ENCODE peak calls at places on chromosomes 3 and 15, in eight cellular contexts. J is heart left ventricle, X is A549, L is vagina, G is ovary, H is spleen, K is esophagus muscularis mucosa, C is uterus. F is an unnamed sample.

GRCh38 chr3:61277411-61277810 is 26.2 kb upstream of the FHIT start:
- DNase-seq in J (no peak), X (no peak), L (no peak), G (no peak), H (no peak), K (no peak), C (no peak), F (no peak)

GRCh38 chr3:171245796-171246453 is 214.3 kb downstream of the TNIK start:
- DNase-seq in J (no peak), X (no peak), L (no peak), G (no peak), H (no peak), K (no peak), C (no peak), F (no peak)

GRCh38 chr3:96449803-96450202 is 364.6 kb upstream of the EPHA6 start:
- DNase-seq in J (no peak), X (no peak), L (no peak), G (no peak), H (no peak), K (no peak), C (no peak), F (no peak)

GRCh38 chr3:97820780-97821179 is 1.0 kb upstream of the CRYBG3 start:
- DNase-seq in J (no peak), X (no peak), L (no peak), G (no peak), H (no peak), K (no peak), C (no peak), F (no peak)

GRCh38 chr3:9223683-9224082 is 25.8 kb downstream of the SRGAP3 start:
- DNase-seq in J (no peak), X (no peak), L (no peak), G (no peak), H (no peak), K (no peak), C (no peak), F (no peak)

GRCh38 chr3:160346511-160346910 is 52.5 kb downstream of the IFT80 start:
- DNase-seq in J (no peak), X (no peak), L (no peak), G (no peak), H (no peak), K (no peak), C (no peak), F (no peak)

GRCh38 chr15:84835661-84836384 is 18.7 kb downstream of the ALPK3 start:
- DNase-seq in J (no peak), X (no peak), L (no peak), G (no peak), H (no peak), K (no peak), C (no peak), F (no peak)

GRCh38 chr3:38739396-38739689 is 76.7 kb downstream of the SCN10A start:
- DNase-seq in J (no peak), X (no peak), L (no peak), G (no peak), H (no peak), K (no peak), C (no peak), F (no peak)

GRCh38 chr3:48985977-48986376 is 4.1 kb upstream of the P4HTM start:
- DNase-seq in J (no peak), X (no peak), L (no peak), G (no peak), H (no peak), K (no peak), C (no peak), F (no peak)

GRCh38 chr3:60760145-60760544 is 491.1 kb downstream of the FHIT start:
- DNase-seq in J (no peak), X (no peak), L (no peak), G (no peak), H (no peak), K (no peak), C (no peak), F (no peak)

GRCh38 chr3:169041677-169042171 is 621.8 kb downstream of the MECOM start:
- DNase-seq in J (no peak), X (peak), L (no peak), G (no peak), H (no peak), K (no peak), C (no peak), F (no peak)

GRCh38 chr15:40844543-40844981 is 714 bp downstream of the SPINT1 start:
- DNase-seq in J (peak), X (no peak), L (no peak), G (no peak), H (peak), K (no peak), C (no peak), F (no peak)

DNA sequence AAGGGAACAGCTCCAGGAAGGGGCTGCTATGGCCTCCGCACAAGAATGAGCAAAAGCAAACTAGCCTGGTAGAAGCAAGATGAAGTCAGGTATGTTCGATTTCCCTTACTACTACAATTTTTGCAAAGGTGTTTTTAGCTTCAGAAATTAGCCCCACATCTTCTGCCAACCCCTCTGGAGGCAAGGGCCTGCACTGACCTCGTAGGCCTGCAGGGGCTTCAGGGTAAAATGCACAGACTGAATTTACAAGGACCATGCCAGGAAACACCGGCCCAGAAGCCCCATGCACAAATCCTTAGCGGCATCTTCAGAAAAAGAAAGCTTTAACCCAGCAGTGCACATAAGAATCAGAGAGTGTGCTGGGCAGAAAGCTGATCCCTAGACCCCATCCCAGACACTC is 53.0 kb downstream of the SLC6A1 start:
- DNase-seq in J (no peak), X (no peak), L (no peak), G (no peak), H (no peak), K (no peak), C (no peak), F (no peak)
- TF ChIP-seq CTCF in J (no peak), X (no peak), L (no peak), G (no peak), H (no peak), K (no peak), C (no peak), F (no peak)

GRCh38 chr15:22869856-22870255 is 31.4 kb downstream of the NIPA2 start:
- DNase-seq in J (no peak), X (no peak), L (no peak), G (no peak), H (no peak), K (no peak), C (no peak), F (no peak)

GRCh38 chr15:22873204-22873701 is 34.8 kb downstream of the NIPA2 start:
- DNase-seq in J (no peak), X (no peak), L (no peak), G (no peak), H (peak), K (no peak), C (no peak), F (no peak)

GRCh38 chr15:22873841-22874240 is 35.4 kb downstream of the NIPA2 start:
- DNase-seq in J (no peak), X (no peak), L (no peak), G (no peak), H (peak), K (no peak), C (no peak), F (no peak)

GRCh38 chr15:22870865-22871264 is 32.4 kb downstream of the NIPA2 start:
- DNase-seq in J (no peak), X (no peak), L (no peak), G (no peak), H (peak), K (no peak), C (no peak), F (no peak)

DNA sequence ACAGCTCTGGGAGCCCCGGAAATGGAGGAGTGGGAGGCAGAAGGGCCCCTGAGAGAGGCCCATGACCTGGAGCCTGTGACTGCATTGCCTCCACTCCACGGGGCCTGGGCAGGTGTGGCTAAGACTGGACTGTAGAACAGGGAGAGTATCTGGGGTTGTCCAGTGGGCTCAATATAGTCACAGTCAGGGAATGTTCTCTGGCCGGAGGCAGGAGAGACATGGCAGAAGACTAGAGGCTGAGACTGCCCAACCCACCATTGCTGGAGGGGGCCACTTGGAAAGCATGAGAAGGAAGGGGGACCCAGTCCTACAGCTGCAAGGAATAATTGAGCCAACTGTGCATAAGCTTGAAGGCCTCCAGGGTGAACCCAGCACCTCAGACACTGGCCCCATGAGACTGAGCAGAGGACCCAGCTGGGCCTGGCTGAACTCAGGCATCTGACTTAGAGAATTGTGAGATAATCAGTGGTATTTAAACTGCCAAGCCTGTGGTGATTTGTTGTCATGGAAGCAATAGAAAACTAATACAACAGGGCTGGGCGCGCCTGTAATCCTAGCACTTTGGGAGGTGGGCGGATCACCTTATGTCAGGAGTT is 33.1 kb downstream of the NIPA2 start:
- DNase-seq in J (no peak), X (no peak), L (no peak), G (no peak), H (peak), K (no peak), C (no peak), F (no peak)
- TF ChIP-seq POLR2A in J (no peak), X (no peak), L (no peak), G (no peak), H (no peak), K (no peak), C (no peak), F (no peak)

DNA sequence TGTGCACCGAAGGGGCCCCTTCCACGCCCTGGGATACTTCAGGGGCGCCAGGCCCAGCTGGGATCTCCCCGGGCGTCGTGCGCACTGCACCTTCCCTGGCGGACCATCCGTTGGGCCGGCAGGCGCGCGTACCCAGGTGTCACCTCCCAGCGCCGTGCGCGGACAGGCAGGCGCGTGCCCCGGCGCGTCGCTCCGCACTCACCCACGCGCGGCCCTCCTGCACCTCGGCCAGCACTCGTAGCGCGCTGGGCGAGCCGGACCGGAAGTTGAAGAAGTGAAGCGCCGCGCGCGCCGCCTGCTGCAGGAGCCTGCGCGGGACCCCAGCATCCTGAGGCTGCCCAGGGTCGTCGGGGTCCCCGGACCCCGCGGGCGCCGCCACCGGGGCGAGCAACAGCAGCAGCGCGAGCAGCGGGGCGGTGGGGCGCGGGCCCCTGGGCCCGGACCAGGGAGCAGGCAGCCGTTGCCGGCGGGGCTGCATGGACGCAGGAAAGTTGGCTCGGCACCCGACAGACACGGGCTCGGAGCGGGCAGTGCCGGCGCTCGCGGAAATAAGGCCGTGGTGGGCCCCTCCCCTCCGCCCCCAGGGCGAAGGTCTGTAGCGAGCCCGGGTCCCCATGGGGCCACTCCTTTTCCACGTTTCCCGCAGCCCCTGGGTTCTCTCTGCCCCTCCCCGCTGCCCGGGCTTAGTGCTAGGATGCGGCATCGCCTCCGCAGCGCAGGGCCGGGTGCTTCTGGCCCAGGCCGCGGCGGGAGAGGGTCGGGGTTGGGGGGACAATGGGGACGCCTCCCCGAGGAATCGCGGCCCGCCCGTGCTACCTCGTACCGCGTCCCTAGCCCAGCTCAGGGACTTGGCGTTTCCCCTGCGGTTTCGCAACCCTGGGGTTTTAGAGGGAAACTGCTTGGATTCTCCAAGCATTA is at the start of gene RARRES1:
- DNase-seq in J (peak), X (peak), L (no peak), G (peak), H (peak), K (no peak), C (peak), F (peak)
- TF ChIP-seq CTCF in J (peak), X (no peak), L (no peak), G (no peak), H (no peak), K (peak), C (no peak), F (no peak)

GRCh38 chr15:72538931-72539330 is 64.8 kb downstream of the ARIH1 start:
- DNase-seq in J (no peak), X (no peak), L (no peak), G (no peak), H (no peak), K (no peak), C (no peak), F (no peak)
- TF ChIP-seq POLR2A in J (no peak), X (no peak), L (no peak), G (no peak), H (no peak), K (no peak), C (no peak), F (no peak)

GRCh38 chr15:72042865-72043264 is 75.1 kb downstream of the MYO9A start:
- DNase-seq in J (no peak), X (no peak), L (no peak), G (no peak), H (no peak), K (no peak), C (no peak), F (no peak)
- TF ChIP-seq CTCF in J (no peak), X (no peak), L (no peak), G (no peak), H (no peak), K (no peak), C (no peak), F (no peak)

GRCh38 chr3:119745942-119746341 is 36.0 kb upstream of the NR1I2 start:
- DNase-seq in J (no peak), X (no peak), L (no peak), G (no peak), H (no peak), K (no peak), C (no peak), F (no peak)
- TF ChIP-seq POLR2A in J (no peak), X (no peak), L (no peak), G (no peak), H (no peak), K (no peak), C (no peak), F (no peak)

DNA sequence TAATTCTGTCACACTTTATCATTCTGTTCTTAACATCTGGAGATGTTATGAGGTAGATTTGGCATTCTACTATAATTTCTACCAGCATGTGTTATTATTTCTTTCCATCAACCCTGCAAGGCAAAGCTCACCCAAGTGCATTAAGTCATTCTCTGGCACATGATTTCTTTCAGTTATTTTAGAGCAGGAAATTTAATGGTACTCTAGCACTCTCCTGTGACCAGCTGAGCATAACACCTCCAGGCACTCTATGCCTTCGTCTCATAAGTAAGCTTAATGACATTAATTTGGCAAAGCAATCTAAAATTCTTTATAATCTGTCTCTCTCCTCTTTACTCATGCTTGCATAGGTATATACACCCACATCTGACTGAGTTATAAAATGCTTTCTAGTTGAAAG is 300.2 kb upstream of the GPR149 start:
- DNase-seq in J (no peak), X (no peak), L (no peak), G (no peak), H (no peak), K (no peak), C (no peak), F (no peak)
- TF ChIP-seq CTCF in J (no peak), X (no peak), L (no peak), G (no peak), H (no peak), K (no peak), C (no peak), F (no peak)

DNA sequence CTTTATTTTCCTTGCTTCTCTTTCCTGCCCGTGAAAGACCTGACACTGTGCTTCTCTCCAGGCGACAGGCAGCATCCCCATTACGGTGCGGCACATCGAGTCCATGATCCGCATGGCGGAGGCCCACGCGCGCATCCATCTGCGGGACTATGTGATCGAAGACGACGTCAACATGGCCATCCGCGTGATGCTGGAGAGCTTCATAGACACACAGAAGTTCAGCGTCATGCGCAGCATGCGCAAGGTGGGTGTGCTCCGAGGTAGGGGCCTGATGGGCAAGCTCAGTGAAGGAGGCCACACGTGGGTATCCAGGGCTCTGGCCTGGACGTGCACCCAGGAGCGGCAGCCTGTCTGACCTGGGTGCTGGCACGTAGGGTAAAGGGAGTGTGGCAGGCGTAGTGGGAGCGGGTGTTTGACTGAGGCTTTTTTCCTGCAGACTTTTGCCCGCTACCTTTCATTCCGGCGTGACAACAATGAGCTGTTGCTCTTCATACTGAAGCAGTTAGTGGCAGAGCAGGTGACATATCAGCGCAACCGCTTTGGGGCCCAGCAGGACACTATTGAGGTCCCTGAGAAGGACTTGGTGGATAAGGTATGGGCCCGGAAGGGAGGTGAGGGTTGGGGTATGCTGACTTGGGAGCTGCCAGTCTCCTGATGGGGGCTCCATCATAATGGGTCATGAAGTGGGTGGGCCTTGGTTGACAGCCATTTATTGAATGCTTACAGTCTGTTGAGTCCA is 8.2 kb upstream of the PODXL2 start:
- DNase-seq in J (no peak), X (no peak), L (no peak), G (no peak), H (no peak), K (no peak), C (no peak), F (no peak)
- TF ChIP-seq POLR2A in J (no peak), X (no peak), L (no peak), G (no peak), H (no peak), K (no peak), C (no peak), F (no peak)

GRCh38 chr15:37517506-37517905 is 416.9 kb upstream of the TMCO5A start:
- DNase-seq in J (no peak), X (no peak), L (no peak), G (no peak), H (no peak), K (no peak), C (no peak), F (no peak)
- TF ChIP-seq CTCF in J (no peak), X (no peak), L (no peak), G (no peak), H (no peak), K (no peak), C (no peak), F (no peak)

GRCh38 chr15:31345606-31346366 is 19.2 kb downstream of the KLF13 start:
- DNase-seq in J (no peak), X (no peak), L (no peak), G (no peak), H (peak), K (no peak), C (no peak), F (no peak)
- TF ChIP-seq POLR2A in J (no peak), X (no peak), L (no peak), G (no peak), H (no peak), K (no peak), C (no peak), F (no peak)